ENCODE peak calls at places on chromosomes 1 and 21, in seven cellular contexts. X is testis, B is esophagus muscularis mucosa, W is neural crest cell, L is GM12878, Y is pancreas, G is nephron progenitor cell. U is an unnamed sample.

GRCh38 chr1:67484492-67484891 is 54.3 kb upstream of the SERBP1 start:
- DNase-seq in X (no peak), B (no peak), W (no peak), L (no peak), Y (no peak), G (no peak), U (no peak)

GRCh38 chr1:185987611-185988441 is 253.6 kb downstream of the HMCN1 start:
- DNase-seq in X (no peak), B (no peak), W (no peak), L (no peak), Y (no peak), G (no peak), U (no peak)

GRCh38 chr1:21355956-21356355 is 65.7 kb upstream of the ECE1 start:
- DNase-seq in X (no peak), B (no peak), W (no peak), L (no peak), Y (peak), G (no peak), U (no peak)

GRCh38 chr21:39518845-39519205 is 67.1 kb downstream of the SH3BGR start:
- DNase-seq in X (no peak), B (no peak), W (no peak), L (no peak), Y (no peak), G (no peak), U (no peak)

GRCh38 chr1:25569599-25570458 is 26.4 kb downstream of the LDLRAP1 start:
- DNase-seq in X (no peak), B (no peak), W (no peak), L (no peak), Y (no peak), G (no peak), U (no peak)

GRCh38 chr1:77238463-77238862 is 19.2 kb upstream of the PIGK start:
- DNase-seq in X (no peak), B (no peak), W (no peak), L (no peak), Y (no peak), G (no peak), U (no peak)

GRCh38 chr21:42171091-42172053 is 47.6 kb upstream of the ABCG1 start:
- DNase-seq in X (peak), B (no peak), W (no peak), L (no peak), Y (no peak), G (no peak), U (no peak)

GRCh38 chr1:30929135-30929889 is 20.8 kb upstream of the SDC3 start:
- DNase-seq in X (peak), B (peak), W (peak), L (no peak), Y (no peak), G (peak), U (no peak)

GRCh38 chr1:231684333-231685244 is 58.0 kb downstream of the DISC1 start:
- DNase-seq in X (no peak), B (no peak), W (no peak), L (no peak), Y (no peak), G (no peak), U (no peak)

GRCh38 chr1:46043491-46044017 is 88.9 kb downstream of the PIK3R3 start:
- DNase-seq in X (no peak), B (peak), W (no peak), L (peak), Y (no peak), G (no peak), U (peak)

GRCh38 chr1:232987741-232988140 is 37.3 kb downstream of the NTPCR start:
- DNase-seq in X (no peak), B (no peak), W (no peak), L (no peak), Y (no peak), G (no peak), U (no peak)

GRCh38 chr21:32056791-32057190 is 184.0 kb downstream of the HUNK start:
- DNase-seq in X (no peak), B (peak), W (no peak), L (no peak), Y (no peak), G (no peak), U (no peak)

GRCh38 chr1:115340879-115341278 is 2.8 kb upstream of the NGF start:
- DNase-seq in X (peak), B (no peak), W (no peak), L (no peak), Y (no peak), G (no peak), U (no peak)

GRCh38 chr21:27813750-27814149 is 846.9 kb upstream of the ADAMTS5 start:
- DNase-seq in X (no peak), B (no peak), W (peak), L (no peak), Y (no peak), G (no peak), U (no peak)
- TF ChIP-seq CTCF in X (no peak), B (no peak), W (no peak), L (no peak), Y (no peak), G (no peak), U (no peak)

GRCh38 chr1:36096500-36097412 is 8.1 kb downstream of the ADPRS start:
- DNase-seq in X (peak), B (no peak), W (no peak), L (no peak), Y (no peak), G (peak), U (no peak)
- TF ChIP-seq CTCF in X (no peak), B (no peak), W (peak), L (peak), Y (no peak), G (no peak), U (peak)

DNA sequence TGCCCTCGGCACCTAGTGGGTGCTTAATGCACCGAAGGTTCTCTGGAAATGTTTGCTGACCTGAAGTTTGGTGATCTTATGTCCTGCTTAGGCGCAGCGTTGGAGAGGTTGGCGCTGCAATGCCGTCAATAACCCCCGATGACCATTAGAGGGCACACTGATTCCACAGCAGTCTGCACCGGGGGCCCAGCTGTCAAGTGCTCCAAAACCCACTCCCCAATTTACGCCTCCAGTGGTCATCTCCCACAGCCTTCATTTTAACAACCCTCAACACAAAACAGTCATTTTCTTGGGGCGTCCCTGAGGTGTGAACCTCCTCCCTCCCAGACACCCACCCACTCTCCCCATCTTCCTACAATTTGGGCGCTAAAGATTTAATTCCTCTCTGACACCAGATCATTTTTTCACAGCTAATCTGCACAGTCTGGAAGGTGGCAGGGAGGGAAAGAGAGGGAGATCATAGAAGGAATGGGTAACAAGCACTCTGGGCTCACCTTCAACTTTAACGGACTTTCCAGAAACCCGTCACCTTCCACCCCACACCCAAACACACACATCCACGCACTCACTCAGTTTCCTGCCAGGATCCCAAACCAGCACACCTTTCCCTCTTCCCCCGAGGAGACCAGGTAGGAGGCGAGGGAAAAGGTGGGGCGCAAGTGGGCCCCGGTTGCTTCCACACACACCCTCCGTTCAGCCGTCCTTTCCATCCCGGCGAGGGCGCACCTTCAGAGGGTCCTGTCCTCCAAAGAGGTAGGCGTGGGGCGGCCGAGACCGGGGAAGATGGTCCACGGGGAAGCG is 570 bp upstream of the NPR1 start:
- DNase-seq in X (peak), B (no peak), W (peak), L (no peak), Y (no peak), G (peak), U (no peak)
- TF ChIP-seq CTCF in X (peak), B (peak), W (peak), L (peak), Y (peak), G (peak), U (peak)

DNA sequence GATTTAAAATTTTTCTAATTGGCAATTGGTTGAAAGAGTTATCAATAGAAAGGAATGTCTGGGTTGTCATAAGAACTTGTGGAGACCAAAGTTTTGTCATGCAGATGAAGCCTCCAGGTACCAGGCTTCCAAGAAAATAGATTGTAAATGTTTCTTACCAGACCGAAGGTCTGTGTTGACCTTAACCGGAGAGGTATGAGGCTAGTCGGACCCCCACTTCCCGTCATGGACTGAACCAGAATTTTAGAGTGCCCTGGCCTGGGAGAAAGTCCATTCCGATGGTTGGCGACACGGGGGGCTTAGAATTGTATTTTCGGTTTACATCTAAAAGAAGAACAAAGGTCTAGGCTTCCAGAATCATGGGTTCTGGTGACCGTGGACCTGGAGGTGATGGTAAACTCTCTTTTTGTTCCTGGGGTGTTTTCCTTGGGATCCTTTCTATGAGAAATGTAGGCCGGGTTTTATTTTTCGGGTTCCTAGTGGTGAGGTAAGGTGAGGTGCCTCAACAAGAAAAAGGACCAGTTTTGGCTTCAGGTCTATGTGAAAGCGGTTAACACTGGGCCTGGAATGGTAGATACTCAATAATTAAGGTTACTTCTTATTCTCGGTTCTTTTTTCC is 405 bp upstream of the UHMK1 start:
- DNase-seq in X (peak), B (no peak), W (no peak), L (peak), Y (no peak), G (no peak), U (peak)
- TF ChIP-seq CTCF in X (peak), B (no peak), W (no peak), L (no peak), Y (no peak), G (no peak), U (no peak)

GRCh38 chr1:236812334-236813030 is 17.4 kb downstream of the MTR start:
- DNase-seq in X (no peak), B (no peak), W (no peak), L (no peak), Y (no peak), G (no peak), U (no peak)
- TF ChIP-seq CTCF in X (no peak), B (no peak), W (no peak), L (no peak), Y (no peak), G (no peak), U (no peak)

GRCh38 chr1:246591958-246592357 is 25.7 kb downstream of the CNST start:
- DNase-seq in X (no peak), B (no peak), W (no peak), L (no peak), Y (no peak), G (no peak), U (no peak)

GRCh38 chr1:246588322-246588721 is 22.1 kb downstream of the CNST start:
- DNase-seq in X (no peak), B (no peak), W (no peak), L (no peak), Y (no peak), G (no peak), U (no peak)

GRCh38 chr1:246592695-246593094 is 26.4 kb downstream of the CNST start:
- DNase-seq in X (no peak), B (no peak), W (no peak), L (no peak), Y (no peak), G (no peak), U (no peak)

GRCh38 chr1:246591504-246591903 is 25.2 kb downstream of the CNST start:
- DNase-seq in X (no peak), B (no peak), W (no peak), L (peak), Y (no peak), G (no peak), U (peak)

GRCh38 chr1:246591047-246591446 is 24.8 kb downstream of the CNST start:
- DNase-seq in X (no peak), B (no peak), W (no peak), L (no peak), Y (no peak), G (no peak), U (no peak)
- TF ChIP-seq CTCF in X (no peak), B (no peak), W (no peak), L (no peak), Y (no peak), G (no peak), U (no peak)

GRCh38 chr1:66372522-66373071 is 161.4 kb upstream of the SGIP1 start:
- DNase-seq in X (no peak), B (no peak), W (no peak), L (no peak), Y (no peak), G (no peak), U (no peak)
- TF ChIP-seq CTCF in X (no peak), B (no peak), W (no peak), L (no peak), Y (no peak), G (no peak), U (no peak)

U was measured in GM06990.